ENCODE peak calls at places on chromosome 12, in five cellular contexts. P is uterus, R is stromal cell of bone marrow, U is K562, G is prostate gland. Z is an unnamed sample.

GRCh38 chr12:18859400-18859799 is 121.5 kb downstream of the CAPZA3 start:
- DNase-seq in R (no peak), U (no peak), P (no peak), G (no peak), Z (no peak)

GRCh38 chr12:74780458-74781241 is 243.0 kb downstream of the ATXN7L3B start:
- DNase-seq in G (no peak), U (no peak), R (peak), P (no peak), Z (no peak)

GRCh38 chr12:25200703-25201102 is 5.7 kb downstream of the ETFRF1 start:
- DNase-seq in R (peak), P (no peak), U (no peak), G (no peak), Z (no peak)

GRCh38 chr12:80472912-80473500 is 29.0 kb downstream of the PTPRQ start:
- DNase-seq in G (no peak), U (no peak), P (no peak), R (peak), Z (no peak)

GRCh38 chr12:6061661-6062060 is 62.8 kb downstream of the VWF start:
- DNase-seq in R (no peak), G (no peak), P (no peak), U (no peak), Z (no peak)

GRCh38 chr12:127881371-127882140 is 385.4 kb upstream of the TMEM132C start:
- DNase-seq in G (no peak), P (no peak), R (no peak), U (no peak), Z (no peak)

GRCh38 chr12:53324113-53324778 is 2.8 kb upstream of the AAAS start:
- DNase-seq in R (no peak), P (peak), G (no peak), U (no peak), Z (no peak)

GRCh38 chr12:87428701-87429277 is 600.4 kb downstream of the C12orf50 start:
- DNase-seq in P (no peak), R (peak), G (no peak), U (no peak), Z (no peak)

GRCh38 chr12:110088936-110089335 is 35.2 kb upstream of the IFT81 start:
- DNase-seq in U (no peak), R (no peak), G (no peak), P (no peak), Z (no peak)

GRCh38 chr12:93982847-93983315 is 165.5 kb upstream of the PLXNC1 start:
- DNase-seq in U (no peak), R (peak), G (no peak), P (no peak), Z (no peak)

GRCh38 chr12:31363416-31363809 is 37.5 kb upstream of the SINHCAF start:
- DNase-seq in U (no peak), G (no peak), P (no peak), R (no peak), Z (no peak)

GRCh38 chr12:113066806-113067400 is 10.4 kb downstream of the DTX1 start:
- DNase-seq in U (no peak), R (no peak), P (no peak), G (no peak), Z (no peak)

GRCh38 chr12:68977909-68978610 is 45.1 kb upstream of the CPM start:
- DNase-seq in P (no peak), U (no peak), G (no peak), R (no peak), Z (no peak)

GRCh38 chr12:13169255-13169654 is 27.3 kb upstream of the EMP1 start:
- DNase-seq in U (no peak), G (no peak), R (no peak), P (no peak), Z (no peak)

GRCh38 chr12:131829795-131830334 is 1.7 kb downstream of the MMP17 start:
- DNase-seq in R (no peak), U (no peak), G (no peak), P (no peak), Z (no peak)

GRCh38 chr12:56188116-56188785 is 1.0 kb downstream of the SMARCC2 start:
- DNase-seq in R (no peak), G (no peak), U (no peak), P (no peak), Z (no peak)

GRCh38 chr12:93682846-93683261 is 5.7 kb downstream of the CRADD start:
- DNase-seq in P (peak), G (no peak), R (no peak), U (no peak), Z (no peak)

Z was measured in right atrium auricular region.